ENCODE peak calls at places on chromosomes 3 and 15, in six cellular contexts. M is heart left ventricle; D is stimulated activated CD8-positive, alpha-beta memory T cell treated with anti-CD3 and anti-CD28 coated beads, Interleukin-15, amount 100 ng/mL, for 1 hour; O is skeletal muscle cell; X is NAMALWA; L is mucosa of gallbladder. N is an unnamed sample.

GRCh38 chr3:94225176-94225742 is 162.4 kb downstream of the NSUN3 start:
- DNase-seq in M (no peak), D (no peak), O (no peak), X (no peak), L (no peak), N (no peak)

GRCh38 chr3:43747641-43748040 is 56.9 kb downstream of the ABHD5 start:
- DNase-seq in M (no peak), D (no peak), O (no peak), X (no peak), L (no peak), N (no peak)

GRCh38 chr3:111723293-111723963 is 128.3 kb upstream of the ZBED2 start:
- DNase-seq in M (no peak), D (no peak), O (peak), X (no peak), L (no peak), N (no peak)

GRCh38 chr15:59691194-59691805 is 2.2 kb upstream of the BNIP2 start:
- DNase-seq in M (no peak), D (no peak), O (no peak), X (peak), L (peak), N (no peak)

GRCh38 chr3:12946661-12947316 is 105.4 kb upstream of the RPL32 start:
- DNase-seq in M (no peak), D (no peak), O (no peak), X (no peak), L (no peak), N (no peak)

GRCh38 chr15:27955087-27955486 is 144.0 kb downstream of the OCA2 start:
- DNase-seq in M (no peak), D (no peak), O (no peak), X (no peak), L (no peak), N (no peak)

GRCh38 chr15:31338879-31339557 is 12.4 kb downstream of the KLF13 start:
- DNase-seq in M (peak), D (no peak), O (no peak), X (no peak), L (peak), N (no peak)

GRCh38 chr3:49177073-49177472 is 5.7 kb downstream of the KLHDC8B start:
- DNase-seq in M (no peak), D (no peak), O (no peak), X (no peak), L (no peak), N (no peak)

GRCh38 chr3:132071043-132071442 is 36.2 kb upstream of the CPNE4 start:
- DNase-seq in M (no peak), D (no peak), O (no peak), X (no peak), L (no peak), N (no peak)

GRCh38 chr15:78617131-78617915 is 3.5 kb downstream of the CHRNA3 start:
- DNase-seq in M (no peak), D (no peak), O (no peak), X (no peak), L (no peak), N (no peak)

GRCh38 chr3:182397164-182397563 is 396.1 kb upstream of the ATP11B start:
- DNase-seq in M (no peak), D (no peak), O (no peak), X (no peak), L (no peak), N (no peak)

GRCh38 chr3:75983609-75984290 is 198.4 kb upstream of the ZNF717 start:
- DNase-seq in M (no peak), D (no peak), O (no peak), X (no peak), L (no peak), N (no peak)

GRCh38 chr3:27076815-27077630 is 292.2 kb downstream of the NEK10 start:
- DNase-seq in M (no peak), D (no peak), O (no peak), X (no peak), L (no peak), N (no peak)

GRCh38 chr3:178226094-178226493 is 310.1 kb upstream of the KCNMB2 start:
- DNase-seq in M (no peak), D (no peak), O (no peak), X (no peak), L (no peak), N (no peak)

GRCh38 chr3:62101488-62101887 is 271.9 kb downstream of the FEZF2 start:
- DNase-seq in M (no peak), D (no peak), O (no peak), X (no peak), L (no peak), N (no peak)

GRCh38 chr3:127815641-127816605 is 6.4 kb downstream of the MGLL start:
- DNase-seq in M (no peak), D (no peak), O (no peak), X (no peak), L (peak), N (no peak)

GRCh38 chr15:69758810-69759410 is 306.3 kb downstream of the RPLP1 start:
- DNase-seq in M (peak), D (peak), O (no peak), X (peak), L (peak), N (no peak)

GRCh38 chr15:89335289-89336041 is 841 bp upstream of the POLG start:
- DNase-seq in M (no peak), D (no peak), O (no peak), X (peak), L (peak), N (no peak)

GRCh38 chr3:194930439-194931204 is 244.9 kb downstream of the FAM43A start:
- DNase-seq in M (peak), D (no peak), O (no peak), X (no peak), L (no peak), N (peak)

GRCh38 chr3:167575000-167575399 is 78.7 kb downstream of the WDR49 start:
- DNase-seq in M (no peak), D (no peak), O (no peak), X (no peak), L (no peak), N (no peak)

GRCh38 chr3:49020335-49021212 is 1.3 kb upstream of the NDUFAF3 start:
- DNase-seq in M (peak), D (no peak), O (no peak), X (peak), L (peak), N (no peak)

GRCh38 chr15:52234596-52235541 is 43.7 kb upstream of the GNB5 start:
- DNase-seq in M (no peak), D (no peak), O (no peak), X (peak), L (no peak), N (no peak)